ENCODE peak calls at places on chromosomes 1 and 21, in five cellular contexts. C, S, Q, B and M are unnamed samples.

GRCh38 chr1:38126970-38127369 is 80.4 kb upstream of the POU3F1 start:
- DNase-seq in S (no peak), B (no peak), Q (no peak), C (no peak), M (no peak)

GRCh38 chr21:45991606-45992301 is 10.2 kb downstream of the COL6A1 start:
- DNase-seq in S (no peak), B (no peak), Q (no peak), C (no peak), M (no peak)

GRCh38 chr21:36330904-36331303 is 10.9 kb downstream of the MORC3 start:
- DNase-seq in C (peak; percentile 53), B (peak; percentile 62), S (peak; percentile 76), Q (peak; percentile 78), M (peak; percentile 57)

GRCh38 chr1:31643976-31644559 is 608 bp downstream of the PEF1 start:
- DNase-seq in B (no peak), S (no peak), C (no peak), Q (no peak), M (no peak)

GRCh38 chr1:234866007-234866866 is 256.3 kb upstream of the IRF2BP2 start:
- DNase-seq in Q (no peak), S (no peak), B (no peak), C (peak; percentile 83), M (no peak)

GRCh38 chr21:35699360-35699759 is 361.0 kb downstream of the SETD4 start:
- DNase-seq in B (no peak), S (no peak), Q (no peak), C (no peak), M (no peak)

GRCh38 chr1:153374077-153374476 is 1.3 kb downstream of the S100A12 start:
- DNase-seq in Q (no peak), S (no peak), B (no peak), C (no peak), M (no peak)

GRCh38 chr1:185559684-185560310 is 174.4 kb upstream of the HMCN1 start:
- DNase-seq in B (peak; percentile 82), C (peak; percentile 66), Q (peak; percentile 90), S (peak; percentile 2), M (peak; percentile 60)

GRCh38 chr1:244826712-244827111 is 8.7 kb upstream of the COX20 start:
- DNase-seq in B (no peak), S (no peak), C (no peak), Q (no peak), M (no peak)

GRCh38 chr1:248855580-248855979 is 3.3 kb downstream of the ZNF692 start:
- DNase-seq in B (no peak), C (no peak), S (no peak), Q (no peak), M (no peak)

GRCh38 chr1:248858096-248858890 is 592 bp downstream of the ZNF692 start:
- DNase-seq in B (peak; percentile 89), Q (peak; percentile 83), C (peak; percentile 84), S (peak; percentile 86), M (peak; percentile 88)

GRCh38 chr1:248857749-248858095 is 1.2 kb downstream of the ZNF692 start:
- DNase-seq in Q (no peak), C (no peak), B (no peak), S (peak; percentile 13), M (no peak)

GRCh38 chr1:248856176-248856575 is 2.7 kb downstream of the ZNF692 start:
- DNase-seq in B (no peak), C (no peak), Q (no peak), S (no peak), M (no peak)

DNA sequence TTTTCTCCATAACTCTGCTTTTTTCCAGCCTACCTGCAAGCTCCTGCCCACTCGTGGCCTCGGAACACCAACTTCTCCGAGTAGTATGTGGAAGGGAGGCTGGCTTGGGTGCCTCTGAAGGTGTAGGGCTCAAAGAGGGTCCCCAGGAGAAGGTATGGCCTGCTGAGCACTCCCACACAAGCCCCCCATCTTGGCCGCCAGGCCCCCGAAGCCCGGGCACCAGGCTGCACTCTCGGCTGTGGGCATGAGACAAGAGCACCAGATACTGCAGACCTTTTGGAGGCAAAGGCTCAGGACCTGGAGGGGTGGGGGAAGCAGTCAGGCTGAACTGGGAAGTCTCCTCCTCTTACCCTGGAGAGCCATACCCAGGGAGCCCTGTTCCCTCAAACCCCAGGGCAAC is 1.7 kb downstream of the ZNF692 start:
- DNase-seq in C (no peak), S (no peak), B (no peak), Q (no peak), M (no peak)
- H3K4me3 ChIP-seq in C (no peak overlapping the region), S (peak overlapping the region; percentile 79), B (peak overlapping the region; percentile 89), Q (peak overlapping the region; percentile 67), M (peak overlapping the region; percentile 53)

GRCh38 chr1:151723726-151724370 is 2.5 kb downstream of the RIIAD1 start:
- DNase-seq in B (peak; percentile 48), Q (no peak), C (no peak), S (no peak), M (no peak)

GRCh38 chr1:151729966-151730291 is 8.6 kb downstream of the RIIAD1 start:
- DNase-seq in C (no peak), B (no peak), Q (no peak), S (no peak), M (no peak)

GRCh38 chr1:151733126-151733525 is 11.8 kb downstream of the RIIAD1 start:
- DNase-seq in B (no peak), S (no peak), Q (no peak), C (no peak), M (no peak)

GRCh38 chr1:151728151-151728711 is 6.9 kb downstream of the RIIAD1 start:
- DNase-seq in Q (no peak), C (no peak), B (peak; percentile 72), S (no peak), M (peak; percentile 23)

GRCh38 chr1:151729157-151729965 is 8.0 kb downstream of the RIIAD1 start:
- DNase-seq in Q (no peak), B (no peak), S (no peak), C (no peak), M (no peak)
- TF ChIP-seq EZH2phosphoT487 in Q (no peak), B (no peak), S (no peak), C (no peak), M (no peak)

GRCh38 chr21:42153746-42154145 is 65.2 kb upstream of the ABCG1 start:
- DNase-seq in S (no peak), B (no peak), Q (no peak), C (no peak), M (no peak)

GRCh38 chr21:42156690-42157605 is 62.0 kb upstream of the ABCG1 start:
- DNase-seq in C (no peak), S (no peak), Q (no peak), B (no peak), M (peak; percentile 27)

GRCh38 chr21:42153046-42153685 is 65.8 kb upstream of the ABCG1 start:
- DNase-seq in Q (no peak), B (no peak), S (no peak), C (no peak), M (no peak)

GRCh38 chr21:42155045-42155855 is 63.7 kb upstream of the ABCG1 start:
- DNase-seq in B (no peak), Q (no peak), S (no peak), C (no peak), M (no peak)

GRCh38 chr21:42154237-42155044 is 64.5 kb upstream of the ABCG1 start:
- DNase-seq in Q (no peak), C (no peak), S (no peak), B (no peak), M (no peak)
- H3K27ac ChIP-seq in Q (no peak overlapping the region), C (no peak overlapping the region), S (no peak overlapping the region), B (no peak overlapping the region), M (no peak overlapping the region)

GRCh38 chr1:8420318-8420717 is 102.4 kb downstream of the SLC45A1 start:
- DNase-seq in S (no peak), Q (no peak), C (no peak), B (no peak), M (no peak)
- H3K4me3 ChIP-seq in S (peak overlapping the region; percentile 87), Q (no peak overlapping the region), C (peak overlapping the region; percentile 75), B (peak overlapping the region; percentile 12), M (peak overlapping the region; percentile 26)

DNA sequence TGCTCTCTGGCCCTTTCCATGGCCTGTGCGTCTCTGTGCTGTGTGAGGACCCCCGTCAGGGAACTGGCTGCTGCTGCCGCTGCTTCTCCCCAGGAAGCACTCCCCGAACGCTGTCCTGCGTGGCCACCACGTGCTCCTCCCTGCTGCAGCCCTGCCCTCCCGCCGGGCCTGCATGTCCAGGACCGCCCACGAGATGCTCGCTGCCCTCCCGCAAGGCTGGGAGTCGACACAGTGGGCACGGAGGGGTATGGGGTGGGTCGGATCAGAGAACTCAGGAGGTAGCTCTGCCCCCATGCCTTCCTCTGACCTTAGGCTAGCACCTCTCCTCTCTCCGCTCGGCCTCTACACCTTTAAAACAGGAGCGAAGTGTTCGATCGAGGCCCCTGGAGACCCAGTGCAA is 171.9 kb upstream of the AJAP1 start:
- DNase-seq in B (no peak), C (no peak), Q (no peak), S (no peak), M (no peak)
- TF ChIP-seq EZH2phosphoT487 in B (no peak), C (no peak), Q (no peak), S (no peak), M (no peak)

DNA sequence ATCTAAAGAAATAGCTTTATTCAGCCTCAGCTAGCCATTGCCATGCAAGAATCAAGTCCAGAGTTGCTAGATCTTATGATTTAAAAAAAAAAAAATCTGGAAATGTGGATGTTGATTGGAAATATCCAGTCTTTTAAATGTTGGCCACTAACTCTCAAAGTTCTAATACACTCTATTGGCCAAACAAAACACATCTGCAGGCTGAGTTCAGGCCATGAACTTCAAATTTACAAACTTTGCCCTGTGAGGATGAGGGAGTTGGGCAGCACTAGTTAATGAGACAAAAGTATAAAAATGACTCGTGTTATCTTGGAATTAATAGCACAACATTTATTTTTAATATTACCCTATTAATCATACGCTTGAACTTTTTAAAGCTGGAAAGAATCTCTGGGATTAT is 432.3 kb downstream of the PLPP3 start:
- DNase-seq in S (no peak), B (no peak), Q (no peak), C (no peak), M (no peak)
- H3K27ac ChIP-seq in S (no peak overlapping the region), B (no peak overlapping the region), Q (no peak overlapping the region), C (no peak overlapping the region), M (no peak overlapping the region)